ENCODE peak calls at places on chromosomes 13 and 19, in five cellular contexts. W is IMR-90, V is H1, U is neuronal stem cell, I is mesendoderm. X is an unnamed sample. For H3K4me1, the result is how much of the 10 kb centered on the place peaks cover.

GRCh38 chr13:73751290-73751689 is 382.9 kb downstream of the KLF12 start:
- DNase-seq in W (no peak), V (no peak), U (no peak), I (no peak), X (no peak)

GRCh38 chr19:2034729-2035589 is 16.1 kb downstream of the MKNK2 start:
- DNase-seq in W (peak), V (peak), U (no peak), I (peak), X (peak)

GRCh38 chr19:45753548-45753947 is 15.5 kb downstream of the SIX5 start:
- DNase-seq in W (no peak), V (peak), U (no peak), I (peak), X (no peak)

GRCh38 chr19:28880735-28881401 is 332.1 kb downstream of the UQCRFS1 start:
- DNase-seq in W (no peak), V (no peak), U (no peak), I (no peak), X (no peak)

GRCh38 chr13:95341441-95341840 is 40.2 kb upstream of the ABCC4 start:
- DNase-seq in W (no peak), V (no peak), U (no peak), I (peak), X (no peak)

GRCh38 chr19:17334414-17335409 is at the start of gene ANO8:
- DNase-seq in W (peak), V (peak), U (peak), I (peak), X (peak)

GRCh38 chr19:33304760-33305647 is 2.7 kb upstream of the CEBPA start:
- DNase-seq in W (no peak), V (no peak), U (no peak), I (peak), X (no peak)

GRCh38 chr13:23599083-23599925 is 29.1 kb downstream of the TNFRSF19 start:
- DNase-seq in W (no peak), V (no peak), U (no peak), I (peak), X (no peak)

GRCh38 chr19:30071871-30072270 is 129.8 kb downstream of the URI1 start:
- DNase-seq in W (no peak), V (no peak), U (no peak), I (no peak), X (no peak)

GRCh38 chr13:46180393-46180792 is 1.6 kb downstream of the LCP1 start:
- DNase-seq in W (no peak), V (no peak), U (no peak), I (no peak), X (no peak)

GRCh38 chr13:46178143-46178542 is 3.8 kb downstream of the LCP1 start:
- DNase-seq in W (no peak), V (no peak), U (no peak), I (no peak), X (no peak)

GRCh38 chr13:46176756-46177155 is 5.2 kb downstream of the LCP1 start:
- DNase-seq in W (no peak), V (no peak), U (no peak), I (no peak), X (no peak)

GRCh38 chr13:46179576-46180368 is 2.2 kb downstream of the LCP1 start:
- DNase-seq in W (no peak), V (no peak), U (no peak), I (no peak), X (no peak)

GRCh38 chr13:46178821-46179220 is 3.2 kb downstream of the LCP1 start:
- DNase-seq in W (no peak), V (no peak), U (no peak), I (no peak), X (no peak)
- H3K4me1 ChIP-seq in W (under half), V (under half), U (under half), I (under half), X (under half)

DNA sequence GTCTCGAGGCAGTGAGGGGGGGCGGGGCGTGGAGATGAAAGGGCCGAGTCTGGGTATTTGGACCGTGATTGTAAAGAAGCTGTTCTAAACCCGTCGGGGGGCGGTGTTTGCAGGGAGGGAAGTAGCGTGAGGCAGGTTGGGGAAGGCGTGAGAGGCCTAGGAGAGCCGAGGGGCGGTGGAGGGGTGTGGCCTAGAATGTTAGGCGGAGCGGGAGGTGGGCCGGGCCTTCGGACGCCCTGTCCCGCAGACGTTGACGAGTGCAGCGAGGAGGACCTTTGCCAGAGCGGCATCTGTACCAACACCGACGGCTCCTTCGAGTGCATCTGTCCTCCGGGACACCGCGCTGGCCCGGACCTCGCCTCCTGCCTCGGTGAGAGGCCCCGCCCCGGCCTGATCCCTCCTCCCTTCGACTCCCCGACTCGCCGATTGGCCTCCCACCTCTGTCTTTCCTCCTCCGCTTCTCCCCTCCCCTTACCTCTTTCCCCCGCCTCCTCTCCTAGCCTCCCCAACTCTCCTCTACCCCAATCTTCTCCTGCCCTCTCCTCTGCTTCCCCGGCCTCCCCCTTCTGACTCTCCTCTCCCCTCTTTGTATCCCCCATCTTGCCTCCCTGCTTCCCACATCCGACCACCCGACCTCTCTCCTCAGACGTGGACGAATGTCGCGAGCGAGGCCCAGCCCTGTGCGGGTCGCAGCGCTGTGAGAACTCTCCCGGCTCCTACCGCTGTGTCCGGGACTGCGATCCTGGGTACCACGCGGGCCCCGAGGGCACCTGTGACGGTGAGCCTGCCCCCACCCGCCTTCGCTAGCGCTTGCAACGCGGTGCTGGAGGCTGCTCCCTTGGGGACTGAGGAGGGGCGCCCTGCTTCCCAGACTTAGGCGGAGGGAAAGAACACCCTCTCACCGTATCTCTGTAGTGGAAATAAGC is 12.8 kb downstream of the LTBP4 start:
- DNase-seq in W (peak), V (peak), U (no peak), I (peak), X (peak)
- H2AK5ac ChIP-seq in W (peak), V (no peak), U (peak), I (no peak), X (no peak)

DNA sequence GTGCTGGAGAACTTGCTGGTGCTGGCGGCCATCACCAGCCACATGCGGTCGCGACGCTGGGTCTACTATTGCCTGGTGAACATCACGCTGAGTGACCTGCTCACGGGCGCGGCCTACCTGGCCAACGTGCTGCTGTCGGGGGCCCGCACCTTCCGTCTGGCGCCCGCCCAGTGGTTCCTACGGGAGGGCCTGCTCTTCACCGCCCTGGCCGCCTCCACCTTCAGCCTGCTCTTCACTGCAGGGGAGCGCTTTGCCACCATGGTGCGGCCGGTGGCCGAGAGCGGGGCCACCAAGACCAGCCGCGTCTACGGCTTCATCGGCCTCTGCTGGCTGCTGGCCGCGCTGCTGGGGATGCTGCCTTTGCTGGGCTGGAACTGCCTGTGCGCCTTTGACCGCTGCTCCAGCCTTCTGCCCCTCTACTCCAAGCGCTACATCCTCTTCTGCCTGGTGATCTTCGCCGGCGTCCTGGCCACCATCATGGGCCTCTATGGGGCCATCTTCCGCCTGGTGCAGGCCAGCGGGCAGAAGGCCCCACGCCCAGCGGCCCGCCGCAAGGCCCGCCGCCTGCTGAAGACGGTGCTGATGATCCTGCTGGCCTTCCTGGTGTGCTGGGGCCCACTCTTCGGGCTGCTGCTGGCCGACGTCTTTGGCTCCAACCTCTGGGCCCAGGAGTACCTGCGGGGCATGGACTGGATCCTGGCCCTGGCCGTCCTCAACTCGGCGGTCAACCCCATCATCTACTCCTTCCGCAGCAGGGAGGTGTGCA is 587 bp downstream of the S1PR4 start:
- DNase-seq in W (no peak), V (no peak), U (no peak), I (no peak), X (no peak)
- H3K4me1 ChIP-seq in W (under half), V (under half), U (under half), I (under half), X (under half)

GRCh38 chr13:112005925-112006324 is 61.0 kb upstream of the SOX1 start:
- DNase-seq in W (no peak), V (no peak), U (no peak), I (no peak), X (no peak)

GRCh38 chr13:112010714-112011113 is 56.2 kb upstream of the SOX1 start:
- DNase-seq in W (no peak), V (no peak), U (no peak), I (no peak), X (no peak)

GRCh38 chr13:112012705-112013085 is 54.3 kb upstream of the SOX1 start:
- DNase-seq in W (no peak), V (no peak), U (no peak), I (no peak), X (no peak)

GRCh38 chr13:112012004-112012704 is 54.8 kb upstream of the SOX1 start:
- DNase-seq in W (no peak), V (peak), U (no peak), I (peak), X (no peak)

GRCh38 chr13:112007191-112007590 is 59.8 kb upstream of the SOX1 start:
- DNase-seq in W (no peak), V (no peak), U (no peak), I (no peak), X (no peak)
- H2AK5ac ChIP-seq in W (no peak), V (no peak), U (no peak), I (no peak), X (no peak)

DNA sequence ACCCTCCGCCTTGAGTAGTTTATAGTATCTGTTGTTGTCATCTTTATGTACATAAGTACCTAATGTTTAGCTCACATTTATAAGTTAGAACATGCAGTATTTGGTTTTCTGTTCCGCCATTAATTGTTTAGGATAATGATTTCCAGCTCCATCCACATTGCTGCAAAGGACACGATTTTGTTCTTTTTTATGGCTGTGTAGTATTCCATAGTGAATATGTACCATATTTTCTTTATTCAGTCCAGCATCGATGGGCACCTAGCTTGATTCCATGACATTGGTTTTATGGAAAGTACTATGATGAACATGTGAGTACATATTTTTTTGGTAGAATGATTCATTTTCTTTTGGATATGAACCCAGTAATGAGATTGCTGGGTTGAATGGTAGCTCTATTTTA is 174.4 kb upstream of the SPRY2 start:
- DNase-seq in W (no peak), V (no peak), U (no peak), I (no peak), X (no peak)
- H3K4me1 ChIP-seq in W (under half), V (under half), U (under half), I (under half), X (under half)

GRCh38 chr13:37406031-37406430 is 192.5 kb downstream of the POSTN start:
- DNase-seq in W (no peak), V (no peak), U (no peak), I (no peak), X (no peak)
- H2AK5ac ChIP-seq in W (no peak), V (no peak), U (no peak), I (no peak), X (no peak)

GRCh38 chr19:18669883-18670282 is 13.6 kb upstream of the CRTC1 start:
- DNase-seq in W (no peak), V (no peak), U (no peak), I (no peak), X (no peak)

GRCh38 chr19:18672044-18672451 is 11.4 kb upstream of the CRTC1 start:
- DNase-seq in W (no peak), V (no peak), U (no peak), I (no peak), X (no peak)

GRCh38 chr19:18670313-18670712 is 13.2 kb upstream of the CRTC1 start:
- DNase-seq in W (no peak), V (no peak), U (no peak), I (no peak), X (no peak)

GRCh38 chr19:18672606-18673337 is 10.7 kb upstream of the CRTC1 start:
- DNase-seq in W (peak), V (no peak), U (no peak), I (peak), X (peak)

GRCh38 chr19:18671303-18672043 is 12.0 kb upstream of the CRTC1 start:
- DNase-seq in W (no peak), V (no peak), U (no peak), I (no peak), X (no peak)
- H3K4me1 ChIP-seq in W (under half), V (under half), U (under half), I (under half), X (under half)

GRCh38 chr19:7419153-7419552 is 69.7 kb downstream of the PEX11G start:
- DNase-seq in W (no peak), V (no peak), U (no peak), I (no peak), X (no peak)
- H2AK5ac ChIP-seq in W (no peak), V (no peak), U (no peak), I (no peak), X (no peak)